ENCODE peak calls at places on chromosomes 11 and 22, in nine cellular contexts. One of them, this sample, is unnamed. For H3K4me1, the result is how much of the 10 kb centered on the place peaks cover.

GRCh38 chr22:19962246-19962908 is 20.8 kb upstream of the TXNRD2 start:
- DNase-seq in PC-3: peak
- DNase-seq in psoas muscle: peak
- DNase-seq in mucosa of descending colon: peak
- DNase-seq in lung: peak
- DNase-seq in uterus: peak
- DNase-seq in PC-9: peak
- DNase-seq in stomach: peak
- DNase-seq in body of pancreas: peak
- DNase-seq in this sample: peak

GRCh38 chr11:19436932-19437331 is 196.2 kb upstream of the E2F8 start:
- DNase-seq in uterus: no peak
- DNase-seq in lung: no peak
- DNase-seq in body of pancreas: no peak
- DNase-seq in PC-3: no peak
- DNase-seq in psoas muscle: no peak
- DNase-seq in mucosa of descending colon: no peak
- DNase-seq in PC-9: no peak
- DNase-seq in stomach: no peak
- DNase-seq in this sample: no peak

GRCh38 chr11:106202935-106203620 is 125.6 kb downstream of the AASDHPPT start:
- DNase-seq in mucosa of descending colon: no peak
- DNase-seq in PC-3: no peak
- DNase-seq in lung: no peak
- DNase-seq in PC-9: no peak
- DNase-seq in body of pancreas: no peak
- DNase-seq in uterus: no peak
- DNase-seq in stomach: no peak
- DNase-seq in psoas muscle: no peak
- DNase-seq in this sample: no peak

GRCh38 chr11:74992852-74993251 is 4.1 kb downstream of the NEU3 start:
- DNase-seq in psoas muscle: no peak
- DNase-seq in body of pancreas: no peak
- DNase-seq in PC-9: no peak
- DNase-seq in stomach: no peak
- DNase-seq in lung: no peak
- DNase-seq in mucosa of descending colon: no peak
- DNase-seq in uterus: no peak
- DNase-seq in PC-3: no peak
- DNase-seq in this sample: no peak

GRCh38 chr22:47371263-47372090 is 609.0 kb downstream of the TBC1D22A start:
- DNase-seq in psoas muscle: no peak
- DNase-seq in mucosa of descending colon: no peak
- DNase-seq in PC-9: no peak
- DNase-seq in uterus: peak
- DNase-seq in body of pancreas: peak
- DNase-seq in lung: no peak
- DNase-seq in PC-3: no peak
- DNase-seq in stomach: peak
- DNase-seq in this sample: no peak

GRCh38 chr11:67105964-67106363 is 13.1 kb upstream of the KDM2A start:
- DNase-seq in PC-3: no peak
- DNase-seq in uterus: no peak
- DNase-seq in mucosa of descending colon: no peak
- DNase-seq in PC-9: no peak
- DNase-seq in stomach: no peak
- DNase-seq in lung: no peak
- DNase-seq in body of pancreas: no peak
- DNase-seq in psoas muscle: no peak
- DNase-seq in this sample: no peak

GRCh38 chr11:69088676-69089146 is 40.0 kb downstream of the TPCN2 start:
- DNase-seq in lung: peak
- DNase-seq in body of pancreas: peak
- DNase-seq in uterus: peak
- DNase-seq in PC-9: peak
- DNase-seq in mucosa of descending colon: no peak
- DNase-seq in stomach: peak
- DNase-seq in psoas muscle: peak
- DNase-seq in PC-3: peak
- DNase-seq in this sample: peak

GRCh38 chr22:37082251-37082650 is 27.3 kb downstream of the TMPRSS6 start:
- DNase-seq in PC-9: no peak
- DNase-seq in mucosa of descending colon: no peak
- DNase-seq in PC-3: no peak
- DNase-seq in uterus: no peak
- DNase-seq in psoas muscle: no peak
- DNase-seq in stomach: no peak
- DNase-seq in lung: no peak
- DNase-seq in body of pancreas: no peak
- DNase-seq in this sample: no peak

GRCh38 chr22:45235851-45236342 is 4.8 kb downstream of the KIAA0930 start:
- DNase-seq in mucosa of descending colon: no peak
- DNase-seq in lung: no peak
- DNase-seq in PC-3: no peak
- DNase-seq in psoas muscle: no peak
- DNase-seq in uterus: no peak
- DNase-seq in PC-9: no peak
- DNase-seq in stomach: no peak
- DNase-seq in body of pancreas: no peak
- DNase-seq in this sample: no peak
- H3K4me1 ChIP-seq in mucosa of descending colon: under half
- H3K4me1 ChIP-seq in lung: under half
- H3K4me1 ChIP-seq in PC-3: under half
- H3K4me1 ChIP-seq in psoas muscle: under half
- H3K4me1 ChIP-seq in uterus: under half
- H3K4me1 ChIP-seq in PC-9: under half
- H3K4me1 ChIP-seq in stomach: under half
- H3K4me1 ChIP-seq in body of pancreas: under half
- H3K4me1 ChIP-seq in this sample: under half

GRCh38 chr22:42073568-42074152 is 388 bp upstream of the PHETA2 start:
- DNase-seq in psoas muscle: no peak
- DNase-seq in PC-9: no peak
- DNase-seq in mucosa of descending colon: no peak
- DNase-seq in PC-3: no peak
- DNase-seq in uterus: no peak
- DNase-seq in stomach: no peak
- DNase-seq in lung: no peak
- DNase-seq in body of pancreas: no peak
- DNase-seq in this sample: no peak
- H3K4me1 ChIP-seq in psoas muscle: under half
- H3K4me1 ChIP-seq in PC-9: under half
- H3K4me1 ChIP-seq in mucosa of descending colon: under half
- H3K4me1 ChIP-seq in PC-3: under half
- H3K4me1 ChIP-seq in uterus: under half
- H3K4me1 ChIP-seq in stomach: half or more
- H3K4me1 ChIP-seq in lung: under half
- H3K4me1 ChIP-seq in body of pancreas: half or more
- H3K4me1 ChIP-seq in this sample: under half

GRCh38 chr11:86551286-86551685 is 121.1 kb downstream of the ME3 start:
- DNase-seq in uterus: no peak
- DNase-seq in lung: no peak
- DNase-seq in mucosa of descending colon: no peak
- DNase-seq in psoas muscle: no peak
- DNase-seq in body of pancreas: no peak
- DNase-seq in PC-9: peak
- DNase-seq in stomach: no peak
- DNase-seq in PC-3: peak
- DNase-seq in this sample: no peak

GRCh38 chr11:86553322-86553721 is 119.1 kb downstream of the ME3 start:
- DNase-seq in PC-9: peak
- DNase-seq in mucosa of descending colon: no peak
- DNase-seq in PC-3: no peak
- DNase-seq in lung: no peak
- DNase-seq in stomach: no peak
- DNase-seq in uterus: no peak
- DNase-seq in body of pancreas: no peak
- DNase-seq in psoas muscle: no peak
- DNase-seq in this sample: no peak

GRCh38 chr11:86550757-86551156 is 121.7 kb downstream of the ME3 start:
- DNase-seq in body of pancreas: no peak
- DNase-seq in stomach: no peak
- DNase-seq in psoas muscle: no peak
- DNase-seq in mucosa of descending colon: no peak
- DNase-seq in PC-3: no peak
- DNase-seq in lung: no peak
- DNase-seq in uterus: no peak
- DNase-seq in PC-9: no peak
- DNase-seq in this sample: no peak

GRCh38 chr11:86548278-86548917 is 124.0 kb downstream of the ME3 start:
- DNase-seq in PC-9: no peak
- DNase-seq in body of pancreas: no peak
- DNase-seq in mucosa of descending colon: no peak
- DNase-seq in psoas muscle: no peak
- DNase-seq in PC-3: no peak
- DNase-seq in lung: no peak
- DNase-seq in stomach: no peak
- DNase-seq in uterus: no peak
- DNase-seq in this sample: no peak

DNA sequence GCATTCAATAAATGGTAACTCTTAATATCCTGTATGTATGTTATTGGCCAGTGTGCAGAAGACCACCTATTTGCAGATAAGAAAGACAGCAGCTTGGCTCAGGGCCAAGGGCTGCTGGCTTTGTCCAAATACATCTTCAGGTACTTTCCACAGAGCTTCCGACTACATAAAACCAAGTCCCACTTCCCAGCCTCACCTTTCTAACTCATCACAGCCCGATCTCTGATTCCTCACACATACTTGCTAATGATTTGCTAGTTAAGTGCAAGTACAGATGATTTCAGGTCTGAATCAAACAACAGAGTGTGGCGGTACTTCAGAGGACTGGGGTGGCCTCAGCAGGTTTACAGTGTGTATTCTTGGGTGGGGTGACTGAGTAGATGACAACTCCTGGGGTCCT is 120.7 kb downstream of the ME3 start:
- DNase-seq in psoas muscle: no peak
- DNase-seq in body of pancreas: no peak
- DNase-seq in PC-3: no peak
- DNase-seq in lung: no peak
- DNase-seq in uterus: no peak
- DNase-seq in PC-9: no peak
- DNase-seq in mucosa of descending colon: no peak
- DNase-seq in stomach: no peak
- DNase-seq in this sample: no peak
- H3K4me1 ChIP-seq in psoas muscle: under half
- H3K4me1 ChIP-seq in body of pancreas: under half
- H3K4me1 ChIP-seq in PC-3: under half
- H3K4me1 ChIP-seq in lung: under half
- H3K4me1 ChIP-seq in uterus: under half
- H3K4me1 ChIP-seq in PC-9: under half
- H3K4me1 ChIP-seq in mucosa of descending colon: under half
- H3K4me1 ChIP-seq in stomach: under half
- H3K4me1 ChIP-seq in this sample: under half

GRCh38 chr11:12770435-12770834 is 96.2 kb downstream of the TEAD1 start:
- DNase-seq in PC-3: no peak
- DNase-seq in lung: no peak
- DNase-seq in stomach: no peak
- DNase-seq in PC-9: no peak
- DNase-seq in body of pancreas: no peak
- DNase-seq in mucosa of descending colon: no peak
- DNase-seq in psoas muscle: no peak
- DNase-seq in uterus: no peak
- DNase-seq in this sample: no peak
- H3K4me1 ChIP-seq in PC-3: under half
- H3K4me1 ChIP-seq in lung: under half
- H3K4me1 ChIP-seq in stomach: under half
- H3K4me1 ChIP-seq in PC-9: under half
- H3K4me1 ChIP-seq in body of pancreas: under half
- H3K4me1 ChIP-seq in mucosa of descending colon: under half
- H3K4me1 ChIP-seq in psoas muscle: half or more
- H3K4me1 ChIP-seq in uterus: under half
- H3K4me1 ChIP-seq in this sample: under half